ENCODE peak calls at places on chromosomes 3 and 15, in ten cellular contexts. H, V, P, Q, X, D, J, S, I and U are unnamed samples.

GRCh38 chr3:53113293-53114010 is 16.8 kb downstream of the RFT1 start:
- DNase-seq in H (no peak), V (no peak), P (no peak), Q (no peak), X (no peak), D (no peak), J (no peak), S (no peak), I (no peak), U (no peak)

GRCh38 chr3:111031538-111031937 is 40.1 kb upstream of the NECTIN3 start:
- DNase-seq in H (no peak), V (no peak), P (no peak), Q (no peak), X (no peak), D (no peak), J (no peak), S (no peak), I (no peak), U (no peak)

GRCh38 chr15:50925281-50925680 is 16.8 kb downstream of the AP4E1 start:
- DNase-seq in H (no peak), V (no peak), P (no peak), Q (no peak), X (no peak), D (no peak), J (no peak), S (no peak), I (peak; percentile 5), U (no peak)

GRCh38 chr15:38707802-38708671 is 143.4 kb upstream of the RASGRP1 start:
- DNase-seq in H (peak; percentile 48), V (peak; percentile 48), P (peak; percentile 29), Q (no peak), X (no peak), D (peak; percentile 7), J (no peak), S (no peak), I (peak; percentile 68), U (peak; percentile 68)

GRCh38 chr15:52790941-52791751 is 1.0 kb upstream of the ONECUT1 start:
- DNase-seq in H (peak; percentile 58), V (no peak), P (no peak), Q (no peak), X (no peak), D (no peak), J (no peak), S (no peak), I (no peak), U (no peak)

GRCh38 chr3:5054098-5054497 is 68.0 kb upstream of the ARL8B start:
- DNase-seq in H (no peak), V (no peak), P (no peak), Q (no peak), X (no peak), D (no peak), J (no peak), S (no peak), I (no peak), U (no peak)

GRCh38 chr15:90481023-90481422 is 48.7 kb upstream of the CRTC3 start:
- DNase-seq in H (no peak), V (no peak), P (no peak), Q (no peak), X (no peak), D (no peak), J (no peak), S (no peak), I (no peak), U (no peak)

GRCh38 chr3:15795563-15796308 is 2.0 kb downstream of the ANKRD28 start:
- DNase-seq in H (no peak), V (no peak), P (no peak), Q (no peak), X (no peak), D (no peak), J (no peak), S (no peak), I (peak; percentile 38), U (peak; percentile 62)

GRCh38 chr3:56277236-56277635 is 191.0 kb downstream of the ERC2 start:
- DNase-seq in H (no peak), V (no peak), P (no peak), Q (no peak), X (no peak), D (no peak), J (no peak), S (no peak), I (no peak), U (no peak)

GRCh38 chr3:24510030-24510648 is 15.5 kb upstream of the THRB start:
- DNase-seq in H (no peak), V (no peak), P (no peak), Q (no peak), X (no peak), D (no peak), J (no peak), S (no peak), I (no peak), U (no peak)

GRCh38 chr3:129587559-129588210 is 18.8 kb downstream of the PLXND1 start:
- DNase-seq in H (no peak), V (no peak), P (no peak), Q (no peak), X (no peak), D (no peak), J (no peak), S (no peak), I (peak; percentile 30), U (no peak)

GRCh38 chr15:88982304-88982945 is 69.2 kb upstream of the MFGE8 start:
- DNase-seq in H (no peak), V (peak; percentile 56), P (peak; percentile 85), Q (no peak), X (peak; percentile 84), D (peak; percentile 46), J (peak; percentile 43), S (no peak), I (peak; percentile 70), U (no peak)

GRCh38 chr3:12193485-12194165 is 34.9 kb upstream of the TIMP4 start:
- DNase-seq in H (no peak), V (peak; percentile 85), P (peak; percentile 61), Q (no peak), X (no peak), D (peak; percentile 67), J (peak; percentile 63), S (no peak), I (peak; percentile 86), U (peak; percentile 76)

GRCh38 chr3:57091471-57091870 is 31.0 kb downstream of the SPATA12 start:
- DNase-seq in H (no peak), V (no peak), P (no peak), Q (no peak), X (no peak), D (no peak), J (no peak), S (no peak), I (peak; percentile 30), U (no peak)

GRCh38 chr15:29844290-29844903 is 22.1 kb upstream of the TJP1 start:
- DNase-seq in H (no peak), V (no peak), P (no peak), Q (no peak), X (no peak), D (no peak), J (no peak), S (no peak), I (peak; percentile 18), U (no peak)

GRCh38 chr15:81410318-81410753 is 36.3 kb upstream of the TMC3 start:
- DNase-seq in H (peak; percentile 33), V (peak; percentile 53), P (peak; percentile 76), Q (no peak), X (peak; percentile 95), D (no peak), J (peak; percentile 88), S (no peak), I (peak; percentile 76), U (peak; percentile 86)

GRCh38 chr3:182384182-182384581 is 409.1 kb upstream of the ATP11B start:
- DNase-seq in H (no peak), V (no peak), P (no peak), Q (no peak), X (no peak), D (no peak), J (no peak), S (no peak), I (no peak), U (no peak)

GRCh38 chr3:161673845-161674244 is 177.2 kb downstream of the OTOL1 start:
- DNase-seq in H (no peak), V (no peak), P (no peak), Q (no peak), X (no peak), D (no peak), J (no peak), S (no peak), I (no peak), U (no peak)

GRCh38 chr3:114527036-114527644 is 233.3 kb downstream of the TIGIT start:
- DNase-seq in H (no peak), V (peak; percentile 8), P (no peak), Q (no peak), X (no peak), D (no peak), J (no peak), S (no peak), I (peak; percentile 28), U (peak; percentile 39)

GRCh38 chr3:187677604-187678003 is 7.4 kb upstream of the SST start:
- DNase-seq in H (no peak), V (no peak), P (no peak), Q (no peak), X (no peak), D (no peak), J (no peak), S (no peak), I (no peak), U (no peak)